ENCODE peak calls at places on chromosomes 12 and 14, in four cellular contexts. A is HepG2, Q is GM12878, T is K562. L is an unnamed sample.

GRCh38 chr14:65096323-65097089 is 5.8 kb downstream of the MAX start:
- DNase-seq in A (no peak), Q (no peak), T (peak; percentile 58), L (no peak)

GRCh38 chr12:53352331-53353258 is 16.4 kb upstream of the SP7 start:
- DNase-seq in A (peak; percentile 80), Q (peak; percentile 68), T (peak; percentile 93), L (peak; percentile 81)

GRCh38 chr14:36091096-36091495 is 85.4 kb downstream of the PTCSC3 start:
- DNase-seq in A (peak; percentile 98), Q (peak; percentile 23), T (peak; percentile 5), L (peak; percentile 12)

GRCh38 chr12:67362526-67362925 is 93.4 kb downstream of the CAND1 start:
- DNase-seq in A (no peak), Q (no peak), T (peak; percentile 11), L (no peak)

GRCh38 chr12:11723993-11724392 is 74.5 kb downstream of the ETV6 start:
- DNase-seq in A (no peak), Q (no peak), T (no peak), L (peak; percentile 21)

GRCh38 chr14:88840926-88841325 is 16.5 kb downstream of the TTC8 start:
- DNase-seq in A (no peak), Q (no peak), T (no peak), L (no peak)

GRCh38 chr14:88384653-88385205 is 728 bp upstream of the SPATA7 start:
- DNase-seq in A (no peak), Q (no peak), T (peak; percentile 6), L (no peak)

GRCh38 chr12:19916193-19916498 is 452.2 kb upstream of the PDE3A start:
- DNase-seq in A (no peak), Q (no peak), T (no peak), L (no peak)

GRCh38 chr12:2924019-2924418 is 33.3 kb downstream of the TULP3 start:
- DNase-seq in A (no peak), Q (no peak), T (no peak), L (no peak)

GRCh38 chr12:52627395-52628110 is 9.2 kb upstream of the KRT73 start:
- DNase-seq in A (no peak), Q (no peak), T (no peak), L (no peak)

GRCh38 chr12:132633398-132633797 is 14.8 kb downstream of the P2RX2 start:
- DNase-seq in A (no peak), Q (no peak), T (no peak), L (no peak)

GRCh38 chr14:32977913-32978312 is 39.2 kb downstream of the NPAS3 start:
- DNase-seq in A (no peak), Q (no peak), T (no peak), L (no peak)

GRCh38 chr12:60174476-60174875 is 578.6 kb downstream of the SLC16A7 start:
- DNase-seq in A (no peak), Q (no peak), T (no peak), L (no peak)

GRCh38 chr14:96688629-96689028 is 108.6 kb upstream of the VRK1 start:
- DNase-seq in A (no peak), Q (no peak), T (no peak), L (no peak)

GRCh38 chr12:21819236-21819635 is 44.7 kb upstream of the KCNJ8 start:
- DNase-seq in A (peak; percentile 50), Q (no peak), T (no peak), L (no peak)

DNA sequence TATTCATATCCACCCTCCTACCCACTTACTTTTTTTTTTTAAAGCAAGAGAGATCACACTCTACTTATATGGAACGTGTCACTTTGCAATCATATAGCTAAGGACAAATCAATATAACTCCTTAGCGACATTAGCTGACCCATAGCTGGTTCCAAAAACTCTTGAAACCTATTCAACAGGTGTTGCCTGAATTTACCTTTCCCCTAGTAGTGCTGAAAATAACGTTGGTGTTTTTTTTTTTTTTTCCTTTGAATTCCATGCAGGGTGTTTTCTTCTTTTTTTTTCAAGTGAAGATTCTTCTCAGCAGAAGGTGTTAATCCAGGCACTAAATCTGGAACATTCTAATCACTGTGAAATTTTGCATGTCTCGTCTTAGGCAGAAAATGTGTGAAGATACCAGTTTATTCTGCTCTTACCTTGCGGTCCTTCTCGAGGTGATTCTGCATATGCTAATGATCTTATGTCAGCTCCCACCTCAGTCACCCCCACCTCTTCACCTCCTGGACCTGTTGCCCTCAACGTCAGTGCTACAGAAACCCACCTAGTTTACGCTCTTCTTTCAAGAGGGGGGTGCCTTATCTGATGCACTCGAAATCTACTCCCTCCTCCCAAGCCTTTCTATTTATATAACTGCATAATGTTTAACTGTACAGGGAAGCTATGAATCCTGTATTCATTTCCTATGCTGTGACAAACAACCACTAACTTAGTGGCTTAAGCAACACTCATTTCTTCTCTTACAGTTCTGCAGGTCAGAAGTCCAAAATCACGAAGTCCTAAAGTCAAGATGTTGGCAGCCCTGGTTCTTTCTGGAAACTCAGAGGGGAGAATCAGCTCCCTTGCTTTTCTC is 7.2 kb upstream of the VPS37B start:
- DNase-seq in A (no peak), Q (no peak), T (no peak), L (no peak)
- TF ChIP-seq BHLHE40 in A (no peak), Q (no peak), T (no peak), L (no peak)

GRCh38 chr14:75295061-75295461 is 16.4 kb downstream of the FOS start:
- DNase-seq in A (no peak), Q (no peak), T (peak; percentile 67), L (peak; percentile 39)
- TF ChIP-seq FOXM1 in A (no peak), Q (no peak), T (no peak), L (no peak)

GRCh38 chr14:94337274-94337673 is 14.1 kb upstream of the SERPINA6 start:
- DNase-seq in A (no peak), Q (no peak), T (no peak), L (no peak)
- TF ChIP-seq BHLHE40 in A (no peak), Q (no peak), T (no peak), L (no peak)

GRCh38 chr14:42731480-42731879 is 1124.8 kb downstream of the LRFN5 start:
- DNase-seq in A (no peak), Q (no peak), T (no peak), L (no peak)
- TF ChIP-seq FOXM1 in A (no peak), Q (no peak), T (no peak), L (no peak)

GRCh38 chr14:106291626-106292025 is 765.2 kb downstream of the TMEM121 start:
- DNase-seq in A (no peak), Q (no peak), T (no peak), L (no peak)

GRCh38 chr14:106287506-106287905 is 761.1 kb downstream of the TMEM121 start:
- DNase-seq in A (no peak), Q (no peak), T (no peak), L (no peak)

GRCh38 chr14:106286697-106287290 is 760.4 kb downstream of the TMEM121 start:
- DNase-seq in A (no peak), Q (no peak), T (peak; percentile 41), L (peak; percentile 27)
- TF ChIP-seq BHLHE40 in A (no peak), Q (no peak), T (no peak), L (no peak)

L was measured in HEK293T.